ENCODE peak calls at places on chromosomes 7 and 10, in nine cellular contexts. I is astrocyte of the spinal cord, W is pancreas, Z is lung, R is mammary epithelial cell, F is psoas muscle, M is left ventricle myocardium inferior, Q is IMR-90, L is PC-3. D is an unnamed sample.

GRCh38 chr10:50395279-50395678 is 144.0 kb upstream of the ASAH2 start:
- DNase-seq in I (no peak), W (no peak), Z (peak), R (peak), F (no peak), M (no peak), Q (peak), L (peak), D (no peak)

GRCh38 chr10:17238445-17239275 is 10.6 kb downstream of the VIM start:
- DNase-seq in I (peak), W (no peak), Z (no peak), R (peak), F (no peak), M (no peak), Q (peak), L (no peak), D (no peak)

GRCh38 chr10:36739884-36740445 is 385.4 kb upstream of the ANKRD30A start:
- DNase-seq in I (no peak), W (no peak), Z (no peak), R (no peak), F (no peak), M (no peak), Q (peak), L (peak), D (no peak)

GRCh38 chr10:6607187-6607586 is 27.1 kb upstream of the PRKCQ start:
- DNase-seq in I (no peak), W (no peak), Z (no peak), R (no peak), F (no peak), M (no peak), Q (no peak), L (no peak), D (no peak)

GRCh38 chr7:143405671-143406352 is 2.8 kb downstream of the EPHA1 start:
- DNase-seq in I (no peak), W (no peak), Z (no peak), R (no peak), F (no peak), M (no peak), Q (no peak), L (no peak), D (no peak)

GRCh38 chr10:96700477-96701099 is 19.7 kb downstream of the PIK3AP1 start:
- DNase-seq in I (no peak), W (no peak), Z (no peak), R (no peak), F (no peak), M (peak), Q (no peak), L (no peak), D (peak)

GRCh38 chr10:67115972-67116371 is 190.1 kb downstream of the LRRTM3 start:
- DNase-seq in I (peak), W (no peak), Z (no peak), R (peak), F (no peak), M (no peak), Q (no peak), L (peak), D (no peak)

GRCh38 chr7:20270371-20270770 is 53.2 kb upstream of the MACC1 start:
- DNase-seq in I (no peak), W (no peak), Z (no peak), R (no peak), F (no peak), M (no peak), Q (no peak), L (no peak), D (no peak)

GRCh38 chr7:34073676-34074075 is 168.3 kb downstream of the BMPER start:
- DNase-seq in I (peak), W (no peak), Z (no peak), R (no peak), F (peak), M (no peak), Q (no peak), L (no peak), D (no peak)

GRCh38 chr7:15099074-15099473 is 196.5 kb upstream of the DGKB start:
- DNase-seq in I (no peak), W (no peak), Z (no peak), R (no peak), F (no peak), M (no peak), Q (no peak), L (no peak), D (no peak)

GRCh38 chr7:140541513-140542192 is 62.3 kb upstream of the MKRN1 start:
- DNase-seq in I (peak), W (no peak), Z (peak), R (peak), F (peak), M (peak), Q (peak), L (peak), D (peak)

GRCh38 chr10:35005868-35006267 is 84.3 kb downstream of the CUL2 start:
- DNase-seq in I (peak), W (no peak), Z (no peak), R (peak), F (no peak), M (no peak), Q (peak), L (peak), D (no peak)

DNA sequence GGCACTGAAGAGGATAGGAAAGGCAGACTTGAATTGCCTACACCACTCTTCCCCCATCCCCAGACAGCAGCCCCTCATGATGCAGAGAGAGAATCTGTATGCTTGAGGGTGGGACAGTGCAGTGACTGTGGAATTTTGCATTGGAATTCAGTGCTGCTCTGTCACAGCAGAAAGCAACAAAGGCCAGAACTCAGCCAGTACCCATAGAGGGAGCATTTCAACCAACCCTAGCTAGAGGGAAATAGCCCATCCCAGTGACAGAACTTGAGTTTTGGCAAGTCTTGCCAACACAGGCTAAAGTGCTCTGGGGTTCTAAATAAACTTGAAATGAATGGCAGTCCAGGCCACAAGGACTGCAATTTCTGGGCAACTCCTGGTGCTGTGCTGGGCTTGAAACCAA is 80.4 kb downstream of the TES start:
- DNase-seq in I (no peak), W (no peak), Z (no peak), R (no peak), F (no peak), M (no peak), Q (no peak), L (no peak), D (no peak)
- TF ChIP-seq CTCF in I (no peak), W (no peak), Z (no peak), R (peak), F (no peak), M (peak), Q (no peak), L (no peak), D (no peak)

GRCh38 chr10:1044146-1044545 is 4.8 kb downstream of the IDI1 start:
- DNase-seq in I (no peak), W (no peak), Z (no peak), R (no peak), F (peak), M (no peak), Q (no peak), L (no peak), D (no peak)
- H3K4me3 ChIP-seq in I (no peak), W (no peak), Z (no peak), R (no peak), F (peak), M (no peak), Q (no peak), L (no peak), D (no peak)

GRCh38 chr10:1142596-1142995 is 86.4 kb downstream of the WDR37 start:
- DNase-seq in I (no peak), W (no peak), Z (no peak), R (peak), F (no peak), M (no peak), Q (no peak), L (no peak), D (no peak)
- TF ChIP-seq CTCF in I (peak), W (no peak), Z (no peak), R (peak), F (no peak), M (no peak), Q (no peak), L (peak), D (no peak)

GRCh38 chr7:100171840-100172239 is 3.4 kb upstream of the GAL3ST4 start:
- DNase-seq in I (no peak), W (no peak), Z (no peak), R (no peak), F (no peak), M (no peak), Q (no peak), L (no peak), D (no peak)
- H3K4me3 ChIP-seq in I (no peak), W (no peak), Z (no peak), R (peak), F (peak), M (peak), Q (no peak), L (peak), D (no peak)

GRCh38 chr10:28853195-28853594 is 175.9 kb downstream of the BAMBI start:
- DNase-seq in I (peak), W (no peak), Z (no peak), R (no peak), F (no peak), M (no peak), Q (no peak), L (no peak), D (no peak)

GRCh38 chr10:28849821-28850220 is 172.5 kb downstream of the BAMBI start:
- DNase-seq in I (no peak), W (no peak), Z (no peak), R (no peak), F (no peak), M (no peak), Q (no peak), L (no peak), D (no peak)

GRCh38 chr10:28850784-28851183 is 173.5 kb downstream of the BAMBI start:
- DNase-seq in I (no peak), W (no peak), Z (no peak), R (no peak), F (no peak), M (no peak), Q (no peak), L (no peak), D (no peak)

GRCh38 chr10:28845009-28845682 is 167.8 kb downstream of the BAMBI start:
- DNase-seq in I (peak), W (no peak), Z (no peak), R (no peak), F (no peak), M (no peak), Q (peak), L (no peak), D (no peak)

GRCh38 chr10:28849309-28849708 is 172.0 kb downstream of the BAMBI start:
- DNase-seq in I (no peak), W (no peak), Z (no peak), R (peak), F (no peak), M (no peak), Q (no peak), L (peak), D (no peak)
- TF ChIP-seq CTCF in I (no peak), W (no peak), Z (no peak), R (no peak), F (no peak), M (no peak), Q (no peak), L (no peak), D (no peak)

DNA sequence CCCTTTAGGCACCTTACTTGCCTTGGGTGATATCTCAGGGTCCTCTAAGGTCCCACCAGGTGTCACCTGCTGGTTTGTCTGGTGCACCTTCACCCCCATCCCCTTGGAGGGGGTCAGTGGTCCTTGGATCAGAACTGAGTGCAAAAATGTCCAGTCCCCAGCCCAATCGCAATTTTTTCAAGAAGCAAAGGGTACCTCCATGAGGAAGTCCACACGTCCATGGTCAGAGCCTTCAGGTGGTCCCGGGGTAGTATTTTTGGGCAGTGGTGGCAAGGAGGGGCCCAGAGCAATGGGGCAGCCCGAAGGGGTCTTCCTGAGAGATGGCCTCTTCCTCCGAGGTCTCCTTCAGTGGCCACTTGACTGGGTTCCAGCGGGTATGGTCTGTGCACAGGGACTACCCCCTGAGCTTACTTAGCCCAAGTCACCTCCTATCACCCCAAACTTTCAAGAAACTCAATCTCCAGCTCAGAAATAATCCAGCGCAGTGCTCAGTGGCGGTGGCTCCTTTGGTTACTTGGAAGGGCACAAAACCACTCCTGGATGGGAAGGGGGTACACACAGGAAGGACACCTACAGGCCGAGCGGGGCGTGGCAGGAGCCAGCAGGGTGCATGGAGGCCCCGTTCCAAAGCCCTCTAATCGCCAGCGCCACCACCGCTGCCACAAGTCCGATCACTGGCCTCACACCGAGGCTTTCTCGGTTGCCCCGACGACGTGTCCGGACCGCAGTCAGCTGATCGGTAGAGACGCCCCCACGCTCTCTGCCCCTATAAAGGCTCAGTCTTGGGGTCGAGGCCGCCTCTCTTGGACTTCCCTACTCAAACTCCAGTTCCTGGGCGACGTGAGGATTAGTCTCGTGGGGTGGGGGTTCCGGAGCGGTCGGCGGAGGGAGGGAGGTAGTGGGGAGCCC is 4.5 kb downstream of the SAP25 start:
- DNase-seq in I (peak), W (peak), Z (peak), R (no peak), F (peak), M (no peak), Q (no peak), L (no peak), D (peak)
- H3K4me3 ChIP-seq in I (no peak), W (no peak), Z (no peak), R (no peak), F (peak), M (peak), Q (no peak), L (no peak), D (no peak)

DNA sequence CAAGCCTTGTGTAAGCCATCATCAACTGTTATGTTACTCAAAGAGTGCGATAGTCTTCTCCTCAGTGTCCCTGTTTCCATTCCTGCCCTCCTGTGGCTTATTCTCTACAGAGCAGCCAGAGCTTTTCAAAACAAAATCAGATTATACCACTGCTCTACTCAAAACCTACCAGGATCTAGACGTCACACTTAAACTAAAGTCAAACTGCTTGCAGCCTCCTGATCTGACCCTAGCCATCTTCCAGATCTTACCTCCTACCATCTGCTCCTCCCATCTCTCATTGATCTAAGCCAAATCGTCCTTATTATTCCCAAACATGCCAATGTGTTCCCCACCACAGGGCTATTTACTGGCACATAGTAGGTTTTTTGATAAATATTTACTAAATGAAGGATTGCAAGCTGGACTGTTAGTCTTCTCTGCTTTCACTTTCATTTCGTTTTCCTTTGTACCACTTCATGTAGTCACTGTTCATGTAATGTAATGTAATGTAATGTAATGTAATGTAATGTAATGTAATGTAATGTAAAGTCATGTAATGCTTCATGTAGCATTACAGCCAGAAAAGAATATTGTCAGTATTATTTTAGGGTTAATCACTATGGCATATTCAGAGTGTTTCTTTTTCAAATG is 116.1 kb downstream of the GPR37 start:
- DNase-seq in I (no peak), W (no peak), Z (no peak), R (no peak), F (no peak), M (no peak), Q (no peak), L (no peak), D (no peak)
- TF ChIP-seq CTCF in I (no peak), W (no peak), Z (no peak), R (no peak), F (no peak), M (no peak), Q (no peak), L (no peak), D (no peak)

GRCh38 chr7:158863611-158864506 is 7.5 kb downstream of the DYNC2I1 start:
- DNase-seq in I (peak), W (peak), Z (peak), R (peak), F (peak), M (peak), Q (peak), L (peak), D (peak)

GRCh38 chr7:158864833-158865232 is 8.5 kb downstream of the DYNC2I1 start:
- DNase-seq in I (no peak), W (no peak), Z (no peak), R (no peak), F (no peak), M (no peak), Q (no peak), L (no peak), D (no peak)

GRCh38 chr7:158865977-158866376 is 9.6 kb downstream of the DYNC2I1 start:
- DNase-seq in I (no peak), W (no peak), Z (no peak), R (no peak), F (no peak), M (no peak), Q (no peak), L (no peak), D (no peak)

GRCh38 chr7:158865462-158865922 is 9.1 kb downstream of the DYNC2I1 start:
- DNase-seq in I (no peak), W (no peak), Z (no peak), R (no peak), F (no peak), M (no peak), Q (no peak), L (no peak), D (peak)

GRCh38 chr7:158864507-158864820 is 8.1 kb downstream of the DYNC2I1 start:
- DNase-seq in I (no peak), W (no peak), Z (no peak), R (no peak), F (no peak), M (no peak), Q (no peak), L (no peak), D (no peak)
- H3K4me3 ChIP-seq in I (peak), W (no peak), Z (no peak), R (no peak), F (peak), M (peak), Q (no peak), L (peak), D (no peak)

GRCh38 chr10:124035928-124036558 is 57.4 kb downstream of the CHST15 start:
- DNase-seq in I (peak), W (no peak), Z (peak), R (no peak), F (peak), M (peak), Q (no peak), L (no peak), D (peak)

GRCh38 chr10:124035306-124035927 is 58.0 kb downstream of the CHST15 start:
- DNase-seq in I (no peak), W (no peak), Z (no peak), R (no peak), F (no peak), M (no peak), Q (no peak), L (no peak), D (no peak)

GRCh38 chr10:124037286-124037685 is 56.1 kb downstream of the CHST15 start:
- DNase-seq in I (no peak), W (no peak), Z (no peak), R (no peak), F (no peak), M (no peak), Q (no peak), L (no peak), D (no peak)

GRCh38 chr10:124037784-124038183 is 55.6 kb downstream of the CHST15 start:
- DNase-seq in I (no peak), W (no peak), Z (no peak), R (no peak), F (no peak), M (no peak), Q (no peak), L (no peak), D (peak)

GRCh38 chr10:124036746-124037145 is 56.7 kb downstream of the CHST15 start:
- DNase-seq in I (no peak), W (no peak), Z (no peak), R (no peak), F (no peak), M (no peak), Q (no peak), L (no peak), D (no peak)
- TF ChIP-seq CTCF in I (no peak), W (no peak), Z (no peak), R (no peak), F (no peak), M (no peak), Q (no peak), L (no peak), D (no peak)

DNA sequence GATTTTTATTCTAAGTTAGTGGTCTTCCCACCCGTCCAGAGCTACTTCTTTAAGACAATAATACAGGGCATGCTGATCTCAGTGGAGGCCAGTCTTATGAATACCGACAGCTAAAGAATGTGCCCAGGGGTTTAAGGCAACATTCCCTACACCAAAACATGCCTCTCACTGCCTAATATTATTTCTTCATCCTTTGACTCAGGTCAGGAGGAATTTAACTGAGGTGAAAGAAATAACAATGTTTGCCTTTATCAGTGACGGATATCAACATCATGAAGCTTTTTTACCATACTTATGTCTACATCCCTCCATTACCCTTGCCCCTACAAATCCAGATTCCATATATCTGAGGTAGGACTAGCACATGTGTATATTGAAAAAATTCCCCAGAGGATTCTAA is 33.3 kb upstream of the TES start:
- DNase-seq in I (peak), W (no peak), Z (no peak), R (peak), F (no peak), M (no peak), Q (peak), L (peak), D (no peak)
- H3K4me3 ChIP-seq in I (no peak), W (no peak), Z (no peak), R (no peak), F (no peak), M (no peak), Q (no peak), L (no peak), D (no peak)